ENCODE peak calls at places on chromosomes 11 and 22, in four cellular contexts. J, N, C and A are unnamed samples. For H3K36me3, the result is how much of the 10 kb centered on the place peaks cover.

GRCh38 chr11:1071571-1072115 is 3.0 kb upstream of the MUC2 start:
- DNase-seq in J (no peak), N (no peak), C (no peak), A (peak)

GRCh38 chr11:86211619-86212018 is 32.9 kb upstream of the EED start:
- DNase-seq in J (no peak), N (no peak), C (no peak), A (no peak)

GRCh38 chr11:134765565-134765964 is 353.5 kb upstream of the B3GAT1 start:
- DNase-seq in J (no peak), N (no peak), C (no peak), A (no peak)

GRCh38 chr11:47861762-47862161 is 13.6 kb upstream of the NUP160 start:
- DNase-seq in J (peak), N (no peak), C (no peak), A (no peak)

GRCh38 chr11:121700968-121701367 is 248.2 kb upstream of the SORL1-AS1 start:
- DNase-seq in J (no peak), N (no peak), C (no peak), A (no peak)

GRCh38 chr22:17257578-17257977 is 38.3 kb upstream of the ADA2 start:
- DNase-seq in J (no peak), N (no peak), C (no peak), A (no peak)

GRCh38 chr11:93567406-93567819 is 24.2 kb upstream of the SMCO4 start:
- DNase-seq in J (peak), N (peak), C (no peak), A (peak)

GRCh38 chr22:20319041-20319744 is 667 bp downstream of the DGCR6L start:
- DNase-seq in J (no peak), N (no peak), C (no peak), A (no peak)

GRCh38 chr11:30526558-30526957 is 59.6 kb downstream of the MPPED2 start:
- DNase-seq in J (no peak), N (no peak), C (no peak), A (no peak)

GRCh38 chr11:705646-706438 is at the start of gene EPS8L2:
- DNase-seq in J (no peak), N (no peak), C (no peak), A (no peak)

GRCh38 chr11:36391062-36391461 is 95.0 kb downstream of the PRR5L start:
- DNase-seq in J (no peak), N (no peak), C (no peak), A (no peak)

GRCh38 chr11:122150484-122151124 is 34.6 kb upstream of the BLID start:
- DNase-seq in J (no peak), N (no peak), C (no peak), A (no peak)

GRCh38 chr22:27107824-27108223 is 450.4 kb downstream of the MIAT start:
- DNase-seq in J (peak), N (peak), C (no peak), A (peak)

GRCh38 chr11:120660024-120660565 is 148.5 kb downstream of the GRIK4 start:
- DNase-seq in J (peak), N (no peak), C (no peak), A (no peak)

GRCh38 chr22:28582806-28583205 is 96.8 kb downstream of the TTC28 start:
- DNase-seq in J (peak), N (no peak), C (no peak), A (no peak)

GRCh38 chr11:3835752-3836151 is 5.0 kb downstream of the RHOG start:
- DNase-seq in J (no peak), N (no peak), C (no peak), A (no peak)

GRCh38 chr11:33006010-33006409 is 9.7 kb upstream of the DEPDC7 start:
- DNase-seq in J (no peak), N (no peak), C (no peak), A (no peak)

GRCh38 chr22:45977003-45977395 is at the start of gene WNT7B:
- DNase-seq in J (no peak), N (no peak), C (no peak), A (no peak)

GRCh38 chr11:58963551-58964075 is 24.3 kb downstream of the GLYATL1 start:
- DNase-seq in J (peak), N (no peak), C (peak), A (no peak)

GRCh38 chr11:94473177-94473799 is 20.4 kb downstream of the MRE11 start:
- DNase-seq in J (peak), N (no peak), C (no peak), A (no peak)

GRCh38 chr22:39240841-39241631 is 3.7 kb downstream of the PDGFB start:
- DNase-seq in J (no peak), N (no peak), C (no peak), A (no peak)

GRCh38 chr22:20503816-20504215 is 3.6 kb upstream of the MED15 start:
- DNase-seq in J (no peak), N (no peak), C (no peak), A (no peak)

GRCh38 chr22:46936378-46936916 is 174.0 kb downstream of the TBC1D22A start:
- DNase-seq in J (no peak), N (no peak), C (no peak), A (no peak)

GRCh38 chr11:124763156-124763947 is 1.3 kb upstream of the ESAM start:
- DNase-seq in J (peak), N (peak), C (peak), A (peak)

GRCh38 chr11:19829109-19829790 is 116.6 kb downstream of the NAV2 start:
- DNase-seq in J (no peak), N (no peak), C (no peak), A (no peak)

GRCh38 chr22:21044931-21045584 is 688 bp upstream of the LRRC74B start:
- DNase-seq in J (peak), N (peak), C (no peak), A (no peak)

GRCh38 chr11:9460322-9461067 is at the start of gene ZNF143:
- DNase-seq in J (peak), N (peak), C (peak), A (peak)

GRCh38 chr11:128310005-128310404 is 277.4 kb downstream of the ETS1 start:
- DNase-seq in J (no peak), N (no peak), C (no peak), A (no peak)

GRCh38 chr11:112013501-112014164 is 11.6 kb upstream of the DLAT start:
- DNase-seq in J (no peak), N (no peak), C (no peak), A (no peak)

GRCh38 chr11:72712168-72712721 is 38.0 kb upstream of the PDE2A start:
- DNase-seq in J (no peak), N (peak), C (no peak), A (peak)

GRCh38 chr11:8389034-8389996 is 125.6 kb upstream of the LMO1 start:
- DNase-seq in J (no peak), N (no peak), C (no peak), A (no peak)

DNA sequence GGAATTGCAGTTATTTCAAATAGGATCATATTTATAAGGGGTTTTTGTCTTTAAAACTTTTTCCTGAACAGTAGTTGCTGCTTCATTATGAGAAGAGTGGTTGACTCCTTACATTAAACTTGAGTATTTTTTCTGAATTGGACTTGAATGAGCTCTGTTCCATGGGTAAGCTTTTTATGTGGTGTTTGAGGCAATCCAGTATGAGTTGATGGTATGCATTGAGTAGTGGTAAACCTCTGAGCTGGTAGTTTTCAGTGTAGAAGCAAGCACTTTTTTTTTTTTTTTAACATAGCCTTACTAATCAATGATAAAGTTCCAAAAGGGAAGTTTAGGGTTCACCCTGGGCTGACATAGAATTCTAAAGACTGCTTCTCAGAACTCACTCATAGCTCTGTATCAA is 3.4 kb downstream of the KMT2A start:
- DNase-seq in J (no peak), N (no peak), C (no peak), A (no peak)
- H3K36me3 ChIP-seq in J (under half), N (under half), C (half or more), A (under half)

GRCh38 chr11:34909955-34910354 is 6.2 kb downstream of the APIP start:
- DNase-seq in J (no peak), N (no peak), C (no peak), A (no peak)

GRCh38 chr11:34909435-34909834 is 6.7 kb downstream of the APIP start:
- DNase-seq in J (no peak), N (no peak), C (no peak), A (no peak)

GRCh38 chr11:34915136-34916013 is 804 bp downstream of the APIP start:
- DNase-seq in J (peak), N (no peak), C (no peak), A (no peak)

GRCh38 chr11:34907934-34908593 is 8.1 kb downstream of the APIP start:
- DNase-seq in J (no peak), N (no peak), C (no peak), A (no peak)

GRCh38 chr11:34910817-34911216 is 5.4 kb downstream of the APIP start:
- DNase-seq in J (no peak), N (no peak), C (no peak), A (no peak)
- H3K36me3 ChIP-seq in J (under half), N (under half), C (under half), A (under half)

GRCh38 chr11:108093128-108093904 is 28.1 kb upstream of the ACAT1 start:
- DNase-seq in J (no peak), N (no peak), C (no peak), A (no peak)

GRCh38 chr11:108097179-108097578 is 24.2 kb upstream of the ACAT1 start:
- DNase-seq in J (no peak), N (no peak), C (no peak), A (no peak)

GRCh38 chr11:108092134-108092533 is 29.2 kb upstream of the ACAT1 start:
- DNase-seq in J (no peak), N (no peak), C (no peak), A (no peak)
- H3K36me3 ChIP-seq in J (under half), N (under half), C (half or more), A (under half)

GRCh38 chr11:12890476-12890875 is 118.6 kb upstream of the RASSF10 start:
- DNase-seq in J (no peak), N (no peak), C (no peak), A (no peak)
- H3K36me3 ChIP-seq in J (under half), N (under half), C (half or more), A (under half)

GRCh38 chr11:123594921-123595320 is 59.5 kb downstream of the SCN3B start:
- DNase-seq in J (no peak), N (no peak), C (no peak), A (no peak)

GRCh38 chr11:123594188-123594901 is 60.1 kb downstream of the SCN3B start:
- DNase-seq in J (no peak), N (no peak), C (no peak), A (no peak)

GRCh38 chr11:123601136-123601535 is 53.3 kb downstream of the SCN3B start:
- DNase-seq in J (peak), N (no peak), C (no peak), A (no peak)

GRCh38 chr11:123601737-123602136 is 52.7 kb downstream of the SCN3B start:
- DNase-seq in J (no peak), N (no peak), C (no peak), A (no peak)

GRCh38 chr11:123597859-123598258 is 56.6 kb downstream of the SCN3B start:
- DNase-seq in J (no peak), N (no peak), C (no peak), A (no peak)
- H3K36me3 ChIP-seq in J (under half), N (under half), C (under half), A (under half)

GRCh38 chr11:17141156-17141555 is 63.7 kb upstream of the RPS13 start:
- DNase-seq in J (no peak), N (no peak), C (no peak), A (no peak)
- H3K36me3 ChIP-seq in J (under half), N (under half), C (half or more), A (under half)

GRCh38 chr11:66238786-66239413 is 29.5 kb upstream of the RAB1B start:
- DNase-seq in J (no peak), N (no peak), C (no peak), A (no peak)

GRCh38 chr11:66243816-66244215 is 24.6 kb upstream of the RAB1B start:
- DNase-seq in J (no peak), N (no peak), C (no peak), A (no peak)

GRCh38 chr11:66239998-66240780 is 28.2 kb upstream of the RAB1B start:
- DNase-seq in J (no peak), N (no peak), C (no peak), A (no peak)

GRCh38 chr11:66240781-66241136 is 27.7 kb upstream of the RAB1B start:
- DNase-seq in J (no peak), N (no peak), C (no peak), A (no peak)

DNA sequence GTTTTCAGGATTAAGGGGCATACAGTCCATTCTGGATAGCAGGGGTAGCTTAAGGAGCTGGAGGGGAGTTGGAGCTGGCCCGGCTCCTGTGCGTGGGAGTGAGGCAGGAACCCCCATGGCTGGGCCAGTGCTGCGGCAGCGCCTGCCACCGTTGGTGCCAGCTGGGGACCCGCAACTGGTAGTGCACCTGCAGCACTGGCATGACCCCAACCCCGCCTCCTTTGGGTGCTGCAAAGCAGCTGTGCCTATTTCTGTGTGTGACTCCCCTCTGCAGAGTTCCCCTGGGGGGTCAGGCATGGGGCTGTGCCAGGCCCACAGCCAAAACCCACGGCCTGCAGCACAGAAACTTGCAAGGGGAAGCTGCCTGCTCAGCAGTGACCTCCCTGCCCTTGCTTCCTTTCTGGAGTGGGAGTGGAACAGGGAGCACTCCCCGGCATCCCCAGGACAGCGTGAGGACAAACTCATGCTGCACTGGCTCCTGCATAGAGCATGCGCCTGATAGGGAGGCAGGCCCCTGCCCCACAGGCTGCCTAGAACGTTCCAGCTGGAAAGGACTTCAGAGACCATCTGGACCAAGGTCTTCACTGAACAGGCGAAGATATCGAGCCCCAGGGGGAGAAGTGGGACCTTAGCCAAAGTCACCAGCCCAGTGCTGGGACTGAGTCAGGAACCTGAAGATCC is 26.2 kb upstream of the RAB1B start:
- DNase-seq in J (no peak), N (no peak), C (no peak), A (no peak)
- H3K36me3 ChIP-seq in J (half or more), N (under half), C (under half), A (half or more)